ENCODE peak calls at places on chromosomes 12 and 14, in eight cellular contexts. F, U, H, W, R, E, T and X are unnamed samples.

GRCh38 chr14:92644601-92645515 is 103.6 kb downstream of the LGMN start:
- DNase-seq in R (no peak), W (no peak), E (no peak), T (no peak), U (no peak), H (no peak), F (no peak), X (no peak)

GRCh38 chr12:63995512-63995911 is 151.0 kb downstream of the SRGAP1 start:
- DNase-seq in E (no peak), R (peak; percentile 54), H (no peak), U (no peak), W (no peak), F (no peak), T (no peak), X (no peak)

GRCh38 chr12:89059721-89060120 is 292.6 kb downstream of the DUSP6 start:
- DNase-seq in E (no peak), T (no peak), H (peak; percentile 32), W (no peak), F (no peak), R (peak; percentile 20), U (no peak), X (no peak)

GRCh38 chr14:103094406-103095209 is at the start of gene EXOC3L4:
- DNase-seq in W (no peak), F (no peak), U (no peak), R (no peak), E (no peak), H (no peak), T (no peak), X (peak; percentile 19)

GRCh38 chr12:67519824-67520433 is 128.6 kb upstream of the DYRK2 start:
- DNase-seq in E (no peak), W (no peak), U (no peak), H (peak; percentile 77), F (no peak), R (no peak), T (no peak), X (no peak)

GRCh38 chr14:30330452-30330851 is 228.5 kb upstream of the G2E3 start:
- DNase-seq in T (no peak), H (no peak), E (no peak), U (no peak), F (no peak), W (no peak), R (no peak), X (no peak)

GRCh38 chr12:66279127-66279712 is 23.1 kb upstream of the HELB start:
- DNase-seq in R (peak; percentile 57), H (peak; percentile 3), T (no peak), E (no peak), F (peak; percentile 58), W (peak; percentile 67), U (no peak), X (peak; percentile 59)

GRCh38 chr12:57896139-57896436 is 45.3 kb upstream of the ATP23 start:
- DNase-seq in F (no peak), U (no peak), E (no peak), R (peak; percentile 29), T (no peak), W (no peak), H (no peak), X (no peak)

GRCh38 chr14:55536208-55536708 is 43.7 kb upstream of the KTN1 start:
- DNase-seq in E (no peak), F (no peak), R (no peak), H (no peak), U (no peak), W (no peak), T (no peak), X (no peak)

GRCh38 chr12:56104815-56105476 is 587 bp downstream of the PA2G4 start:
- DNase-seq in H (no peak), U (no peak), F (no peak), E (peak; percentile 64), W (peak; percentile 52), T (peak; percentile 39), R (peak; percentile 56), X (peak; percentile 46)

GRCh38 chr12:109461846-109462766 is 15.0 kb downstream of the KCTD10 start:
- DNase-seq in T (no peak), E (peak; percentile 94), H (no peak), W (no peak), U (peak; percentile 80), F (no peak), R (peak; percentile 79), X (peak; percentile 26)

GRCh38 chr14:21275261-21275858 is 4.5 kb upstream of the RPGRIP1 start:
- DNase-seq in R (no peak), F (no peak), E (no peak), W (no peak), U (no peak), H (no peak), T (no peak), X (no peak)

GRCh38 chr12:133217219-133217618 is 18.5 kb downstream of the ANHX start:
- DNase-seq in W (no peak), F (no peak), E (no peak), H (no peak), R (no peak), U (no peak), T (no peak), X (no peak)

GRCh38 chr12:6215932-6216494 is 15.8 kb downstream of the CD9 start:
- DNase-seq in T (no peak), U (peak; percentile 95), R (peak; percentile 91), H (peak; percentile 20), E (no peak), F (no peak), W (no peak), X (no peak)

GRCh38 chr14:47227051-47227600 is 448.3 kb downstream of the MDGA2 start:
- DNase-seq in H (no peak), F (no peak), U (no peak), R (no peak), E (no peak), W (peak; percentile 41), T (no peak), X (no peak)

GRCh38 chr12:53806689-53807088 is 54.9 kb upstream of the CISTR start:
- DNase-seq in R (no peak), E (no peak), U (no peak), W (no peak), F (no peak), T (no peak), H (no peak), X (no peak)

GRCh38 chr12:69331482-69331845 is 16.7 kb upstream of the LYZ start:
- DNase-seq in R (no peak), H (peak; percentile 75), E (no peak), F (no peak), U (no peak), W (no peak), T (no peak), X (no peak)

GRCh38 chr14:96239759-96240158 is 16.3 kb upstream of the BDKRB1 start:
- DNase-seq in H (no peak), R (no peak), T (no peak), W (no peak), U (no peak), F (no peak), E (no peak), X (no peak)

GRCh38 chr12:54352891-54353874 is 11.1 kb downstream of the GPR84 start:
- DNase-seq in E (no peak), H (peak; percentile 88), W (no peak), T (no peak), U (peak; percentile 15), R (no peak), F (no peak), X (no peak)

GRCh38 chr14:104895786-104896642 is 28.7 kb upstream of the PLD4 start:
- DNase-seq in E (peak; percentile 43), U (no peak), T (no peak), R (peak; percentile 21), W (no peak), F (no peak), H (peak; percentile 94), X (no peak)

GRCh38 chr14:31128601-31129526 is 78.7 kb downstream of the HECTD1 start:
- DNase-seq in H (no peak), W (peak; percentile 26), F (no peak), T (no peak), U (no peak), E (no peak), R (no peak), X (peak; percentile 83)

GRCh38 chr12:64968989-64969819 is 144.8 kb downstream of the TBC1D30 start:
- DNase-seq in E (no peak), R (peak; percentile 50), F (no peak), U (no peak), H (no peak), T (no peak), W (peak; percentile 52), X (peak; percentile 31)

GRCh38 chr12:7959278-7960063 is 23.5 kb upstream of the SLC2A3 start:
- DNase-seq in H (no peak), R (peak; percentile 16), W (peak; percentile 78), F (peak; percentile 59), U (no peak), T (peak; percentile 52), E (no peak), X (peak; percentile 64)

GRCh38 chr12:4011597-4011996 is 138.4 kb upstream of the PARP11 start:
- DNase-seq in R (peak; percentile 22), U (no peak), F (no peak), T (no peak), W (no peak), H (no peak), E (no peak), X (no peak)

GRCh38 chr12:7872565-7873304 is at the start of gene SLC2A14:
- DNase-seq in F (no peak), W (no peak), T (no peak), R (no peak), H (no peak), U (no peak), E (no peak), X (no peak)

GRCh38 chr12:117218149-117218548 is 27.9 kb upstream of the FBXO21 start:
- DNase-seq in E (no peak), R (no peak), T (no peak), W (no peak), F (no peak), H (no peak), U (no peak), X (no peak)

GRCh38 chr14:102729268-102729667 is 48.0 kb upstream of the TRAF3 start:
- DNase-seq in R (no peak), W (no peak), F (no peak), U (no peak), E (no peak), H (no peak), T (no peak), X (peak; percentile 25)

GRCh38 chr12:125610292-125610691 is 545.1 kb downstream of the AACS start:
- DNase-seq in R (no peak), H (no peak), W (no peak), E (no peak), T (no peak), U (no peak), F (no peak), X (no peak)

GRCh38 chr12:122411537-122411936 is 10.9 kb downstream of the CLIP1 start:
- DNase-seq in W (no peak), T (no peak), F (no peak), U (no peak), R (no peak), H (no peak), E (no peak), X (no peak)

GRCh38 chr12:96248532-96248931 is 54.4 kb downstream of the ELK3 start:
- DNase-seq in E (no peak), R (no peak), U (no peak), T (no peak), H (no peak), F (no peak), W (no peak), X (no peak)

GRCh38 chr12:99529966-99530365 is 117.6 kb upstream of the GARIN6 start:
- DNase-seq in T (no peak), H (no peak), E (no peak), U (no peak), R (no peak), F (no peak), W (no peak), X (peak; percentile 12)

GRCh38 chr14:100850841-100851585 is 25.1 kb downstream of the MEG3 start:
- DNase-seq in U (no peak), F (peak; percentile 66), H (peak; percentile 25), R (peak; percentile 27), E (peak; percentile 78), W (peak; percentile 61), T (peak; percentile 87), X (peak; percentile 32)

GRCh38 chr12:129150721-129151120 is 297.4 kb downstream of the GLT1D1 start:
- DNase-seq in U (no peak), E (no peak), R (no peak), H (no peak), W (no peak), F (no peak), T (no peak), X (no peak)